ENCODE peak calls at places on chromosomes 6 and 20, in eight cellular contexts. I is GM23338, P is PC-9, X is Karpas-422, W is hepatocyte, A is MM.1S, B is PC-3, O is SK-N-SH. V is an unnamed sample. For H3K9me2, the result is how much of the 10 kb centered on the place peaks cover.

GRCh38 chr6:17490724-17491123 is 97.3 kb downstream of the CAP2 start:
- DNase-seq in P (no peak), X (no peak), B (no peak), A (peak), O (no peak), I (no peak), W (no peak), V (no peak)

GRCh38 chr6:125546827-125547226 is 202.6 kb upstream of the HEY2 start:
- DNase-seq in B (peak), X (no peak), P (no peak), I (peak), O (no peak), W (no peak), A (no peak), V (peak)

GRCh38 chr20:1263853-1264252 is 2.2 kb upstream of the SNPH start:
- DNase-seq in B (no peak), P (no peak), W (no peak), I (peak), A (no peak), O (no peak), X (no peak), V (no peak)

GRCh38 chr6:29653452-29654038 is 3.3 kb upstream of the MOG start:
- DNase-seq in I (peak), B (peak), W (peak), P (peak), X (peak), A (peak), O (peak), V (peak)

GRCh38 chr6:3770023-3770422 is 18.5 kb upstream of the PXDC1 start:
- DNase-seq in P (no peak), X (no peak), A (no peak), O (no peak), W (no peak), I (peak), B (no peak), V (no peak)

GRCh38 chr6:111590209-111590955 is 15.3 kb downstream of the TRAF3IP2 start:
- DNase-seq in X (no peak), I (no peak), O (no peak), B (peak), A (no peak), W (no peak), P (peak), V (no peak)

GRCh38 chr6:21263531-21264287 is 329.8 kb upstream of the SOX4 start:
- DNase-seq in O (no peak), B (peak), W (peak), A (no peak), P (no peak), X (no peak), I (no peak), V (no peak)

GRCh38 chr20:8389381-8390368 is 257.6 kb downstream of the PLCB1 start:
- DNase-seq in O (peak), X (peak), I (peak), A (peak), W (peak), P (peak), B (peak), V (peak)

GRCh38 chr6:41284726-41285125 is 1.8 kb downstream of the TREM1 start:
- DNase-seq in I (no peak), A (no peak), X (no peak), W (peak), P (no peak), B (peak), O (no peak), V (no peak)

GRCh38 chr6:36701401-36701991 is 3.9 kb downstream of the RAB44 start:
- DNase-seq in B (peak), O (no peak), W (no peak), A (peak), I (peak), X (peak), P (peak), V (no peak)

GRCh38 chr6:1502041-1502440 is 107.7 kb upstream of the FOXC1 start:
- DNase-seq in P (no peak), B (no peak), W (no peak), A (no peak), X (no peak), I (no peak), O (no peak), V (no peak)

GRCh38 chr6:55130806-55131324 is 43.5 kb upstream of the HCRTR2 start:
- DNase-seq in W (no peak), X (no peak), B (no peak), P (no peak), A (no peak), I (no peak), O (no peak), V (no peak)

GRCh38 chr20:46056970-46057855 is 28.2 kb downstream of the SLC12A5 start:
- DNase-seq in I (peak), B (no peak), P (no peak), A (no peak), W (peak), X (no peak), O (no peak), V (no peak)

GRCh38 chr6:37381579-37381978 is 27.8 kb downstream of the RNF8 start:
- DNase-seq in X (peak), P (peak), B (peak), W (peak), O (peak), I (peak), A (peak), V (peak)

GRCh38 chr6:105304366-105304765 is 98.5 kb downstream of the PREP start:
- DNase-seq in X (no peak), B (no peak), A (no peak), W (no peak), I (no peak), O (no peak), P (no peak), V (no peak)
- H3K9me2 ChIP-seq in X (under half), B (under half), A (under half), W (under half), I (under half), O (under half), P (under half), V (under half)

DNA sequence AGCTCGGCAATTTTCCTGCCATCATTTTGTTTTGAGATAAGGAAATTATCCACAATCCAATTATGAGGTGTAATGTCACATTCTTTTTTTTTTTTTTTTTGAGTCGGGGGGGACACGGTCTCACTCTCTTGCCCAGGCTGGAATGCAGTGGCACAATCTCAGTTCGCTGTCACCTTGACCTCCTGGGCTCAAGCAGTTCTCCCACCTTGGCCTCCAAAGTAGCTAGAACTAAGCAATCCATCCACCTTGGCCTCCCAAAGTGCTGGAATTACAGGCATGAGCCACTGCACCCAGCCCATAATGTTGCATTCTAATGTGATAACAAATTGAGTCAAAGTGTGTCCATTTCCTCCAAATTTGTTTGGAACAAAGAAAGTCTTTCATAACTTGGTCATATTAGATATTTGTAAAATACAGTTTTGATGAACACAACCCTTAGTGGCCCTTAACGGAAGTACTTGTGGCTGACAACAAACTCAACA is 144.1 kb upstream of the AFDN start:
- DNase-seq in I (no peak), B (no peak), O (no peak), W (no peak), P (no peak), A (no peak), X (no peak), V (no peak)
- H3K9me2 ChIP-seq in I (under half), B (under half), O (under half), W (under half), P (under half), A (under half), X (under half), V (under half)

DNA sequence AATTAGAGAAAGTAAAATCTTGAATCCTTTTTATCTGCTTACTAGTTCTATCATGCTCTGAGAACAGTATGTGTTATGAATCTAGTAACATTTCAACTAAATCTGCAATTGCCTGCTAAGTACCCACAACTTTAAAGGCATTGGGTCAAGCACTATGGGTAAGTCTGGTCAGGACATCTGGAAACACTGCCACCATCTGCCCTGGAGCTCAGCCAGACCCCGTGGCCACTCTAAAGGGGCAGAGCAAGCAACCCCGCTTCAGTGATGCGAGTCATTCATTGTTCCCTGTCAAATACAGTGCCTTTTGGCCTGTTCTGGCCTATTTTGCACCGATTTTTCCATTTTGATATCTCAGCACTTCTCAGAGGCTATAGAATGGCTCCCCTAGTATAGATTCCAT is 33.7 kb downstream of the TSPYL4 start:
- DNase-seq in A (no peak), P (no peak), O (peak), W (no peak), X (no peak), I (no peak), B (no peak), V (no peak)
- H3K9me2 ChIP-seq in A (under half), P (under half), O (under half), W (under half), X (under half), I (under half), B (under half), V (under half)

DNA sequence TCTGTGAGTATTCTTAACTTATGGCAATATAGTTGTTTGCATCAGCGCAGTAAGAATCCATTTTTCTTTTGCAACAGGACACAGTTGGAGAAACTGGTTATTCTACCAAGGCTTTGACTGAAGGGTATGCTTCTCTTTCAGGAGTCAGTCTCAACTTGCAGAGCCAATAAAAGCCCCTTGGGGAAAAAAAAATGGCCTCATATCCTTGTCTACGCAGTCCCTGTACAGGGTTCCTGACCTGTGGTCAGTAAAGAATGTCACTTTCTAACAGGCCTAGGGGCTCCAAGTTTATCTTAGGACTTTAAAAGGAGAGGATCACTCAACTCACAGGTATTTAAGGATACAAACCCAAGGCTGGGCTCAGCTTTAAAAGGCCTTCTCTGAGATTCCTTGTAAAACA is 6.9 kb upstream of the RNGTT start:
- DNase-seq in B (no peak), X (no peak), P (no peak), W (no peak), I (no peak), O (no peak), A (no peak), V (no peak)
- H3K9me2 ChIP-seq in B (under half), X (under half), P (under half), W (under half), I (under half), O (under half), A (under half), V (under half)

V was measured in HCT116.